ENCODE peak calls at places on chromosomes 13 and 19, in four cellular contexts. P, W, V and C are unnamed samples.

GRCh38 chr13:40494932-40495619 is 171.4 kb downstream of the FOXO1 start:
- DNase-seq in P (no peak), V (no peak), W (no peak), C (no peak)

GRCh38 chr19:45919678-45920077 is 5.1 kb upstream of the NANOS2 start:
- DNase-seq in V (no peak), P (no peak), W (no peak), C (no peak)

GRCh38 chr13:63124863-63125262 is 1709.2 kb upstream of the PCDH20 start:
- DNase-seq in V (no peak), P (no peak), W (no peak), C (peak; percentile 8)

GRCh38 chr13:114093118-114093517 is 39.3 kb downstream of the RASA3 start:
- DNase-seq in W (no peak), V (no peak), P (no peak), C (no peak)

GRCh38 chr19:28606269-28607032 is 606.5 kb downstream of the UQCRFS1 start:
- DNase-seq in W (no peak), V (no peak), P (no peak), C (no peak)

GRCh38 chr19:56477429-56478338 is 539 bp upstream of the ZNF667 start:
- DNase-seq in W (peak; percentile 94), P (peak; percentile 73), V (peak; percentile 74), C (peak; percentile 74)

GRCh38 chr19:57106646-57107235 is 13.0 kb upstream of the USP29 start:
- DNase-seq in V (no peak), W (no peak), P (no peak), C (no peak)

GRCh38 chr13:21033866-21034601 is 27.4 kb downstream of the LATS2 start:
- DNase-seq in P (peak; percentile 47), V (no peak), W (no peak), C (peak; percentile 29)

GRCh38 chr19:24159707-24160106 is 72.7 kb downstream of the ZNF254 start:
- DNase-seq in V (no peak), P (no peak), W (no peak), C (no peak)

GRCh38 chr13:73259061-73259908 is 200.5 kb downstream of the KLF5 start:
- DNase-seq in P (no peak), V (peak; percentile 20), W (no peak), C (no peak)

GRCh38 chr13:52848455-52849190 is at the start of gene PCDH8:
- DNase-seq in W (no peak), V (no peak), P (no peak), C (no peak)

GRCh38 chr13:40026174-40026585 is 370.7 kb downstream of the COG6 start:
- DNase-seq in W (no peak), P (no peak), V (no peak), C (no peak)

GRCh38 chr13:64470751-64471150 is 2759.4 kb downstream of the PCDH9 start:
- DNase-seq in P (no peak), V (no peak), W (no peak), C (no peak)

GRCh38 chr19:45177817-45178261 is at the start of gene TRAPPC6A:
- DNase-seq in W (no peak), P (no peak), V (no peak), C (peak; percentile 84)

GRCh38 chr19:30074741-30075460 is 132.9 kb downstream of the URI1 start:
- DNase-seq in P (no peak), V (no peak), W (peak; percentile 60), C (peak; percentile 2)

GRCh38 chr19:35247526-35248309 is 1.1 kb upstream of the LSR start:
- DNase-seq in W (peak; percentile 66), V (no peak), P (no peak), C (peak; percentile 83)

GRCh38 chr19:12821761-12822160 is 12.6 kb downstream of the RTBDN start:
- DNase-seq in V (no peak), P (no peak), W (no peak), C (no peak)

GRCh38 chr13:73244486-73244885 is 185.7 kb downstream of the KLF5 start:
- DNase-seq in P (no peak), W (no peak), V (no peak), C (no peak)

GRCh38 chr19:7730286-7731217 is 1.4 kb downstream of the CLEC4G start:
- DNase-seq in W (no peak), P (no peak), V (no peak), C (no peak)

GRCh38 chr19:50838239-50838638 is 4.9 kb upstream of the KLK15 start:
- DNase-seq in W (no peak), P (no peak), V (no peak), C (no peak)

GRCh38 chr13:20383058-20383457 is 142.6 kb downstream of the CRYL1 start:
- DNase-seq in P (no peak), W (no peak), V (no peak), C (no peak)

GRCh38 chr13:60701919-60702318 is 304.9 kb downstream of the TDRD3 start:
- DNase-seq in V (no peak), W (no peak), P (no peak), C (no peak)

GRCh38 chr13:76129305-76130040 is 493.3 kb downstream of the LMO7 start:
- DNase-seq in V (no peak), P (no peak), W (no peak), C (no peak)

GRCh38 chr19:6765738-6766356 is 1.4 kb downstream of the SH2D3A start:
- DNase-seq in V (no peak), W (no peak), P (no peak), C (peak; percentile 96)

GRCh38 chr19:50896591-50897190 is 14.5 kb downstream of the KLK4 start:
- DNase-seq in V (no peak), P (no peak), W (peak; percentile 58), C (peak; percentile 95)

GRCh38 chr19:48681127-48681470 is 8.3 kb upstream of the NTN5 start:
- DNase-seq in W (no peak), V (peak; percentile 83), P (no peak), C (no peak)

GRCh38 chr13:79749985-79750551 is 269.1 kb downstream of the NDFIP2 start:
- DNase-seq in V (peak; percentile 88), P (peak; percentile 82), W (peak; percentile 78), C (peak; percentile 41)

DNA sequence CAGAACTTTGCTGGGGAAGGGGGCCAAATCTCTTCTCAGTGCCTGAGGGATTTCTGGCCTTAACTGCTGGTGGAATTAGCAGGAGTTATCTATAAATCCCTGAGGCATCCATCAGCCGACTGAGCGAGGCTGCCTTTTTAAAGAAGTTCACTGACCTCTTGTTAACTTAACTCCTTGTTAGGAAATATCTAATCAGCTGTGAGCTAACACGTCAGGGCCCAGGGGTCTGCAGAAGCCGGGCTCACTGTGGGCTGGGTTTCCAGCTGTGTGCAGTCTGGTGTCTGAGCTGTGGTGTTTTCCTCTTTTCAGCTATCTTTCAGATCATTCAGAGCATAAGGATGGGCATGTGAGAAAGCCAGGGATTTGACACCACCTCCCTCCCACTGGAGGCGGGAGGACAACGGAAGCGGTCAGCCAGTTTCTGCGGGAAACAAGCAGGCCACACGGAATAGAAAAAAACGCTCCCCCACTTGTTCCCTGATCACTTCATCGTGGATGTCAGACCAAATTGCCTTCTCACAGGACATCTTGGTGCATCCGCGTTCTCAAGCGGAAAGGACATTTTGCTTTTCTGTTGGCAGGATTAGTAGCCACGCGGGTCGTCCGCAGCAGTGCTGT is 23.4 kb downstream of the SERP2 start:
- DNase-seq in W (no peak), V (no peak), P (no peak), C (no peak)
- H3K27ac ChIP-seq in W (no peak overlapping the region), V (no peak overlapping the region), P (peak overlapping the region; percentile 15), C (no peak overlapping the region)

DNA sequence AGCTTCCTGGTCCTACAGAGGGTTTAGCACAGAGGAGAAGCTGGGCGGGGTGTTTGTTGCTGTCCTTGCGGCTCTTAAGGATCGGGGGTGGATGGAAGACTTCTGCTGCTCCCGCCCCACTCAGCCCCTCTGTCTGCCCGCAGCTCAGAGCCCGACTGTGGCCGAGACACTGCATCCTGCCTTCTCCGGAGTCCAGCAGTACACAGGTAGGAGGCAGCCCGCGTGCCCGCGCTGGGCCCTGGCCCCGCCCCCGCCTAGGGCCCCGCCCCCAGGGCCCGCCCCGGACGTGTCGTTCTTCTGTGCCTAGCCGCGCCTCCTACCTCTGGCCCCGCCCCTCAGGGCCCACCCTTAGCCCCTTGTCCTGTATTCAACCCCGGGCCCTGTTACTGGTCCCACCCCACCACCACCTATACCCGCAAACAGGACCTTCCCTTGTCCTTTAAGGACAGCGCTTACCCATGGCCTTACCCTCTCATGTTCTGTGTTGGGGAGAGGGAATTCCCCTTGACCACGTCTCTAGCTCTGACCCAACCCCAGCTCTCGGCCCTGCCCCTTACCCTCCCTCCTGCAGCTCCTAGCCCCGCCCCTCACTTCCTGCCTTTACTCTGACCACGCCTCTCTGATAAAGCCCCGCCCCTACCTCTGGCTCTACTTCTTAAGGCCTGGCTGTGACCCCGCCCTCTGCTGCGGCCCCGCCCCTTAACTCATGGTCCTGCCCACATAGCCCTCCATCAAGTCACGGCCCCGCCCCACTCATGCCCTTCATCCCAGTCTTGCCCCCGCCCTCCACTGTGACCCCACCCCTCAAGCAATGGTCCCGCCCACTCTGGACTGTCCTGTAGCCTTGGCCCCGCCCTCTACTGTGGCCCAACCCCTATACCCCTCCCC is 60.5 kb downstream of the CELF5 start:
- DNase-seq in P (no peak), W (no peak), V (peak; percentile 11), C (peak; percentile 86)
- H3K27ac ChIP-seq in P (no peak overlapping the region), W (no peak overlapping the region), V (no peak overlapping the region), C (peak overlapping the region; percentile 49)

DNA sequence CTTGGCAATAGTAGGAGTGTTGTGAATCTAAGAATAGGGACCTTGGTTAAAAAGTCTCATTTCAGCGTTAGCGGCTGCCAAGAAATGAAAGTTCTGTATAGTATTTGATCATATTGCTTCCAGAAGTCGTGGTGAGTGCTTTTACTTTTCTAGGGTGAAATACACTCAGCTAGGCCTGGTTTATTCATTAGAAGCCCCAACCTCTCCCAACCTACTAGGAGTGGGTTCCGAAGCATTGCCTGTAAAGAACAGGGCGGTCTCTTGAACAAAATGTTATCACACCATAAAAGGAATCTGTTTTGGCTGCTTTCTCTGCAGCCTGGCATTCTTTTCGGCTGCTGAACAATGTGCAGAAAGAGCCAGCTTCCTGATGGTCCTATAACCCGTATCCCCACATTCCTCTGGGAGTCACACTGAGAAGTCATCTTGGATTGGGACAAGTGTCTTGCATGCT is 102.8 kb downstream of the LRCH1 start:
- DNase-seq in P (no peak), W (no peak), V (no peak), C (no peak)
- H3K27ac ChIP-seq in P (peak overlapping the region; percentile 51), W (peak overlapping the region; percentile 76), V (peak overlapping the region; percentile 21), C (no peak overlapping the region)

GRCh38 chr13:33053397-33054066 is 37.3 kb downstream of the KL start:
- DNase-seq in V (no peak), P (no peak), W (no peak), C (no peak)

GRCh38 chr13:33050161-33050560 is 33.9 kb downstream of the KL start:
- DNase-seq in W (no peak), P (no peak), V (no peak), C (no peak)

GRCh38 chr13:33057019-33057785 is 41.0 kb downstream of the KL start:
- DNase-seq in P (no peak), W (no peak), V (no peak), C (no peak)

GRCh38 chr13:33051632-33052031 is 35.4 kb downstream of the KL start:
- DNase-seq in P (no peak), W (no peak), V (no peak), C (no peak)

DNA sequence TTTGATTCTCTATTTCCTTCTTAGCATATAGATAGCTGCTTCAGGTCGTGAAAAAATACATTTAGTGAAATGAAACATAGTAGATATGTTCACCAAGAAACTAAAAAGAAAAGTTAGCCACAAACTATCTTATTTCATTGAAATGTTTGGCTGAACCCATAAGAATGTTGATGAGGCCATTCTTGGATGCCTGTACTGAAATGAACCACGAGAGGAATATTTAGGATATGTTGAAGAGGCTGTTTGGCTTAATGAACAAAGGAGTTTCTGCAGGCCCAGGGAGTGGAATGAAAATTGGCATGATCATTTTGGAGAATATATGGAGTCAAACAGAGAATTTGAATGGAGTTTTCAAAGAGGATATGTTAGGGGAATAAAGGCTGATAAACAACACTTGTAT is 36.2 kb downstream of the KL start:
- DNase-seq in V (peak; percentile 23), P (no peak), W (no peak), C (no peak)
- H3K27ac ChIP-seq in V (no peak overlapping the region), P (no peak overlapping the region), W (no peak overlapping the region), C (no peak overlapping the region)